ENCODE peak calls at places on chromosomes 6 and 20, in four cellular contexts. F is hepatocyte, R is mucosa of descending colon, A is heart right ventricle. C is an unnamed sample. For H3K4me1, the result is how much of the 10 kb centered on the place peaks cover.

GRCh38 chr6:11769816-11770545 is 8.6 kb downstream of the ADTRP start:
- DNase-seq in F (no peak), R (peak), A (no peak), C (no peak)

GRCh38 chr20:31560900-31561598 is 44.0 kb upstream of the ID1 start:
- DNase-seq in F (peak), R (no peak), A (no peak), C (no peak)

GRCh38 chr6:329888-330691 is 37.8 kb downstream of the DUSP22 start:
- DNase-seq in F (peak), R (no peak), A (no peak), C (peak)

GRCh38 chr20:31721408-31722332 is 998 bp downstream of the BCL2L1 start:
- DNase-seq in F (no peak), R (peak), A (no peak), C (peak)

GRCh38 chr6:25014806-25015560 is 79.2 kb upstream of the RIPOR2 start:
- DNase-seq in F (peak), R (no peak), A (no peak), C (no peak)

GRCh38 chr6:26470643-26471042 is 12.9 kb downstream of the BTN2A1 start:
- DNase-seq in F (no peak), R (no peak), A (no peak), C (no peak)

GRCh38 chr20:62603021-62603906 is 39.0 kb upstream of the SLCO4A1 start:
- DNase-seq in F (no peak), R (peak), A (peak), C (peak)

GRCh38 chr6:121506761-121507754 is 71.6 kb downstream of the GJA1 start:
- DNase-seq in F (peak), R (no peak), A (no peak), C (no peak)

GRCh38 chr20:49750611-49751396 is 37.1 kb upstream of the B4GALT5 start:
- DNase-seq in F (no peak), R (no peak), A (no peak), C (no peak)

GRCh38 chr6:16064687-16065086 is 64.2 kb upstream of the MYLIP start:
- DNase-seq in F (no peak), R (no peak), A (no peak), C (no peak)

GRCh38 chr6:90269334-90269733 is 27.3 kb downstream of the BACH2 start:
- DNase-seq in F (no peak), R (no peak), A (no peak), C (no peak)

GRCh38 chr6:35048031-35048613 is 93.0 kb downstream of the TCP11 start:
- DNase-seq in F (peak), R (no peak), A (no peak), C (no peak)

GRCh38 chr6:34964564-34964963 is 75.5 kb downstream of the ANKS1A start:
- DNase-seq in F (no peak), R (no peak), A (peak), C (no peak)

GRCh38 chr6:90753820-90754604 is 167.1 kb upstream of the MAP3K7 start:
- DNase-seq in F (peak), R (no peak), A (no peak), C (no peak)

GRCh38 chr6:28068067-28068466 is 12.3 kb upstream of the ZNF165 start:
- DNase-seq in F (no peak), R (no peak), A (no peak), C (no peak)

GRCh38 chr6:140485740-140486467 is 1111.5 kb upstream of the CITED2 start:
- DNase-seq in F (peak), R (no peak), A (no peak), C (no peak)

GRCh38 chr6:146582857-146583256 is 15.9 kb upstream of the ADGB start:
- DNase-seq in F (peak), R (peak), A (peak), C (peak)

GRCh38 chr6:139539852-139540251 is 165.4 kb upstream of the CITED2 start:
- DNase-seq in F (peak), R (peak), A (peak), C (peak)

GRCh38 chr6:5645903-5646302 is 360.8 kb downstream of the NRN1 start:
- DNase-seq in F (no peak), R (no peak), A (no peak), C (no peak)

GRCh38 chr6:79622353-79622752 is 8.8 kb upstream of the SH3BGRL2 start:
- DNase-seq in F (no peak), R (no peak), A (no peak), C (no peak)

GRCh38 chr6:88547768-88548167 is 381.6 kb upstream of the CNR1 start:
- DNase-seq in F (no peak), R (no peak), A (no peak), C (no peak)

GRCh38 chr6:2598867-2599266 is 151.9 kb downstream of the MYLK4 start:
- DNase-seq in F (no peak), R (no peak), A (no peak), C (no peak)

GRCh38 chr6:106630366-106630765 is 988 bp downstream of the QRSL1 start:
- DNase-seq in F (peak), R (peak), A (no peak), C (no peak)

GRCh38 chr20:46099491-46100287 is 9.9 kb upstream of the NCOA5 start:
- DNase-seq in F (no peak), R (peak), A (no peak), C (peak)

GRCh38 chr6:158718431-158719126 is 68.7 kb downstream of the SYTL3 start:
- DNase-seq in F (peak), R (peak), A (no peak), C (no peak)

GRCh38 chr6:97885844-97886243 is 602.8 kb upstream of the MMS22L start:
- DNase-seq in F (no peak), R (no peak), A (no peak), C (no peak)

GRCh38 chr6:44228433-44228832 is 5.0 kb downstream of the SLC29A1 start:
- DNase-seq in F (no peak), R (no peak), A (no peak), C (no peak)
- H3K4me1 ChIP-seq in F (under half), R (under half), A (half or more), C (half or more)

GRCh38 chr6:136201735-136202134 is 48.4 kb downstream of the MTFR2 start:
- DNase-seq in F (no peak), R (no peak), A (no peak), C (no peak)
- TF ChIP-seq CTCF in F (no peak), R (no peak), A (no peak), C (no peak)

DNA sequence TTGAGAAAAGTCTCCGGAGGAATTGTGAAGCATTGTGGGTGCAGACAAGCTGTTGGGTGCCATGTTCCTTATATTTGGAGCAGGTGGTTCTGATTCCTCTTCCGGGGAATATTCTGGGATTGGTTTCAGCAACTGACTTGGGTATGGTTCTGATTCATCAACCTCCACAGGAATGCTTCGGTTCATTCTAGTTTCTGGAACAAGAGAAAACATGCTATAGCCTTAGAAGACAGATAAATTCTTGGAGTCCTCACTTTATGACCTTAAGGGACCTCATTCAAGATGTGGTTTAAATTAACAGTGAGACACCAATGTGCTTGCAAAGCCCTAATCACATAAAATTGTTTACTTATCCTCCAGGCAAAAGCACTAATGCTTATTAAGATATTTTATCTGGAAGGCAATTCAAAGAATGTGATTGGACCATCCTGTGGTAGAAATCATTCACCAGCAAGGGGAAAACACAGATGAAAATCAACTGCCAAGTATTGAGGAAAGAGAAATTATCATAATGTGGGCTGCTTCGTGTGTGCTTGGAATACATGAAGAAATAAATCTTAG is 13.7 kb downstream of the TRAF3IP2 start:
- DNase-seq in F (no peak), R (no peak), A (no peak), C (no peak)
- H3K4me1 ChIP-seq in F (under half), R (under half), A (half or more), C (half or more)

GRCh38 chr20:17452441-17452840 is 78.7 kb downstream of the BFSP1 start:
- DNase-seq in F (no peak), R (no peak), A (no peak), C (no peak)
- TF ChIP-seq CTCF in F (no peak), R (no peak), A (no peak), C (no peak)

DNA sequence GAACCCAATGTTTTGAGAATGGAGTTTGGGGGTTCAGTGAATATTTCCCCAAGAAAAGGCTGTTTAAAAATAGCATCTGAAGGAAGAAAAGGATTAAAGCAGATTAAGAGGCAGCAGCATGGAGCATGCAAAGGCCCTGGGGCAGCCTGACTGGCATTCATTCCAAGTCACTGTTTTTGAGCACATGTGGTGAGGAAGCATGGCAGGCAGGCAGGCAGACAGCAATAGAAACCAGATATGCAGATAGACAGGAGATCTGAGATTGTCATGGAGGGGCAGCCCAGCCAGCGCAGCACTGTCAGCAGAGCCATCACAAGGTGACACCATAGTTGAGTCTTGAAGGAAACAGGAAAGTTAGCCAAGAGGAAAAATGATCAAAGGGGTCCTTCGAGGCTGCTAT is 37.8 kb downstream of the SIRPA start:
- DNase-seq in F (no peak), R (no peak), A (no peak), C (no peak)
- H3K4me1 ChIP-seq in F (under half), R (under half), A (under half), C (half or more)

GRCh38 chr6:135411339-135411738 is 86.2 kb downstream of the AHI1 start:
- DNase-seq in F (no peak), R (peak), A (no peak), C (no peak)
- TF ChIP-seq CTCF in F (peak), R (no peak), A (no peak), C (no peak)

DNA sequence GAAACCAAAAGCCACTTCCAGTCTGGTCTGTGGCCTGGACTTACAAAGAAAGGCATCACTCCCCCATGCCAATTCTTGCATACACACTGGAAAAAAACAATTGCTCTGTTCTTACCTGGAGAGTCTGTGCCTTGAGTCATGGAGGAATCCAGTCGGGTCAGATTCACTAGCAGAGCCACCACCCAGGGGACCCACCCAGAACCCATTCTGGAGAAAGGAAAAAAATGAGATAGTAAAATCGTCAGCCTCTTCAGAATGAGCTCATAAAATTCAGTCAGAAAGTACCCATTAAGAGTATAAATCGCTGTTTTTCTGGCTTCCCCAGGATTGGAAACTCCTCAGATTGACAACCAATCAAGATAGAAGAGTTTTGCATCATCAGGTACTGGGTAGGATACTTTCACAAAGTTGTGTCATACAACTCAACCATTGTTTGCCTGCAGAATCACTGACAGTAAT is at the start of gene HLA-DOB:
- DNase-seq in F (peak), R (peak), A (no peak), C (no peak)
- H3K4me1 ChIP-seq in F (under half), R (under half), A (under half), C (under half)